ENCODE peak calls at places on chromosomes 6 and 20, in ten cellular contexts. L is IMR-90; N is NCI-H2171 treated with DMSO at 0.1 percent for 48 hours; T is AG09319; Y is C1 segment of cervical spinal cord; R is CD8-positive, alpha-beta memory T cell; Q is neural crest cell; O is BJ; X is PC-9; J is pulmonary artery endothelial cell. P is an unnamed sample.

GRCh38 chr20:7637184-7637583 is 303.1 kb downstream of the HAO1 start:
- DNase-seq in J (no peak), Q (no peak), T (no peak), L (no peak), N (no peak), Y (no peak), R (no peak), X (no peak), O (no peak), P (no peak)

GRCh38 chr20:47854687-47855212 is 69.5 kb upstream of the SULF2 start:
- DNase-seq in T (no peak), N (peak), Q (peak), R (no peak), J (no peak), L (peak), X (peak), O (no peak), Y (no peak), P (no peak)

GRCh38 chr6:169668203-169668847 is 33.5 kb downstream of the WDR27 start:
- DNase-seq in R (no peak), N (no peak), O (no peak), Y (no peak), J (no peak), X (no peak), L (no peak), T (no peak), Q (no peak), P (no peak)

GRCh38 chr6:37985355-37985754 is 165.8 kb downstream of the ZFAND3 start:
- DNase-seq in Y (no peak), Q (no peak), R (peak), N (no peak), J (no peak), L (no peak), X (no peak), T (no peak), O (no peak), P (no peak)

GRCh38 chr6:116572162-116572561 is 858 bp downstream of the RWDD1 start:
- DNase-seq in Q (no peak), N (peak), X (no peak), R (no peak), O (no peak), J (no peak), L (peak), T (no peak), Y (no peak), P (no peak)

GRCh38 chr20:24676978-24677370 is 207.5 kb downstream of the SYNDIG1 start:
- DNase-seq in X (no peak), O (no peak), J (no peak), Y (no peak), T (no peak), Q (no peak), L (no peak), N (no peak), R (no peak), P (peak)

GRCh38 chr6:111663692-111664564 is 58.2 kb upstream of the TRAF3IP2 start:
- DNase-seq in O (no peak), N (no peak), X (no peak), Q (peak), R (no peak), T (no peak), Y (no peak), J (no peak), L (peak), P (no peak)

GRCh38 chr6:11021003-11021402 is 23.1 kb downstream of the ELOVL2 start:
- DNase-seq in Q (no peak), L (no peak), O (no peak), R (no peak), T (no peak), X (no peak), Y (no peak), J (no peak), N (no peak), P (no peak)

GRCh38 chr20:38153011-38153329 is 12.1 kb downstream of the TGM2 start:
- DNase-seq in Q (no peak), J (no peak), Y (no peak), L (no peak), X (no peak), N (no peak), O (no peak), R (no peak), T (no peak), P (no peak)

GRCh38 chr20:53870426-53871199 is 199.8 kb downstream of the BCAS1 start:
- DNase-seq in N (peak), Q (no peak), X (no peak), J (no peak), R (no peak), L (no peak), Y (no peak), T (no peak), O (no peak), P (no peak)

GRCh38 chr6:19731286-19731685 is 105.9 kb upstream of the ID4 start:
- DNase-seq in T (peak), Y (no peak), L (peak), Q (no peak), J (no peak), X (peak), O (peak), N (no peak), R (no peak), P (no peak)

GRCh38 chr6:7073810-7074525 is 33.8 kb upstream of the RREB1 start:
- DNase-seq in T (no peak), Y (no peak), X (no peak), N (no peak), J (no peak), L (no peak), R (peak), O (no peak), Q (no peak), P (no peak)

P was measured in mesenteric fat pad.